ENCODE peak calls at places on chromosomes 4 and X, in ten cellular contexts. One of them, this sample, is unnamed.

GRCh38 chrX:38935561-38935960 is 134.3 kb downstream of the MID1IP1 start:
- DNase-seq in activated T-cell treated with anti-CD3 and anti-CD28 coated beads for 24 hours: no peak
- DNase-seq in iris pigment epithelial cell: no peak
- DNase-seq in fibroblast of mammary gland: no peak
- DNase-seq in fibroblast of pulmonary artery: no peak
- DNase-seq in astrocyte of the spinal cord: no peak
- DNase-seq in lower lobe of right lung: no peak
- DNase-seq in stimulated activated CD4-positive, alpha-beta T cell treated with anti-CD3 and anti-CD28 coated beads, Interleukin-15, amount 100 ng/mL, for 1 hour: no peak
- DNase-seq in heart right ventricle: no peak
- DNase-seq in activated T-helper 2 cell treated with anti-CD3 and anti-CD28 coated beads, Interferon-gamma antibody, Interleukin-2, Interleukin-4, amounts not matched to agents 10 μg/mL and 5 μg/mL and 100 μg/mL, durations not matched to agents 14 hours and 24 hours and 36 hours: no peak
- DNase-seq in this sample: no peak

GRCh38 chr4:8162625-8163024 is 4.0 kb upstream of the ABLIM2 start:
- DNase-seq in heart right ventricle: peak; percentile 0
- DNase-seq in fibroblast of pulmonary artery: no peak
- DNase-seq in activated T-helper 2 cell treated with anti-CD3 and anti-CD28 coated beads, Interferon-gamma antibody, Interleukin-2, Interleukin-4, amounts not matched to agents 10 μg/mL and 5 μg/mL and 100 μg/mL, durations not matched to agents 14 hours and 24 hours and 36 hours: no peak
- DNase-seq in iris pigment epithelial cell: no peak
- DNase-seq in lower lobe of right lung: no peak
- DNase-seq in stimulated activated CD4-positive, alpha-beta T cell treated with anti-CD3 and anti-CD28 coated beads, Interleukin-15, amount 100 ng/mL, for 1 hour: no peak
- DNase-seq in activated T-cell treated with anti-CD3 and anti-CD28 coated beads for 24 hours: no peak
- DNase-seq in astrocyte of the spinal cord: no peak
- DNase-seq in fibroblast of mammary gland: no peak
- DNase-seq in this sample: peak; percentile 44

GRCh38 chr4:88283661-88284377 is 542 bp downstream of the PPM1K start:
- DNase-seq in activated T-cell treated with anti-CD3 and anti-CD28 coated beads for 24 hours: peak; percentile 44
- DNase-seq in astrocyte of the spinal cord: peak; percentile 58
- DNase-seq in stimulated activated CD4-positive, alpha-beta T cell treated with anti-CD3 and anti-CD28 coated beads, Interleukin-15, amount 100 ng/mL, for 1 hour: peak; percentile 39
- DNase-seq in heart right ventricle: peak; percentile 72
- DNase-seq in activated T-helper 2 cell treated with anti-CD3 and anti-CD28 coated beads, Interferon-gamma antibody, Interleukin-2, Interleukin-4, amounts not matched to agents 10 μg/mL and 5 μg/mL and 100 μg/mL, durations not matched to agents 14 hours and 24 hours and 36 hours: peak; percentile 58
- DNase-seq in fibroblast of pulmonary artery: peak; percentile 61
- DNase-seq in lower lobe of right lung: peak; percentile 76
- DNase-seq in iris pigment epithelial cell: peak; percentile 67
- DNase-seq in fibroblast of mammary gland: peak; percentile 54
- DNase-seq in this sample: no peak

GRCh38 chr4:94635172-94635571 is 122.6 kb upstream of the BMPR1B start:
- DNase-seq in activated T-helper 2 cell treated with anti-CD3 and anti-CD28 coated beads, Interferon-gamma antibody, Interleukin-2, Interleukin-4, amounts not matched to agents 10 μg/mL and 5 μg/mL and 100 μg/mL, durations not matched to agents 14 hours and 24 hours and 36 hours: no peak
- DNase-seq in fibroblast of pulmonary artery: peak; percentile 49
- DNase-seq in stimulated activated CD4-positive, alpha-beta T cell treated with anti-CD3 and anti-CD28 coated beads, Interleukin-15, amount 100 ng/mL, for 1 hour: no peak
- DNase-seq in iris pigment epithelial cell: peak; percentile 56
- DNase-seq in fibroblast of mammary gland: peak; percentile 87
- DNase-seq in astrocyte of the spinal cord: no peak
- DNase-seq in activated T-cell treated with anti-CD3 and anti-CD28 coated beads for 24 hours: no peak
- DNase-seq in lower lobe of right lung: no peak
- DNase-seq in heart right ventricle: no peak
- DNase-seq in this sample: peak; percentile 73

GRCh38 chrX:147376601-147377387 is 534.9 kb upstream of the FMR1 start:
- DNase-seq in iris pigment epithelial cell: no peak
- DNase-seq in lower lobe of right lung: peak; percentile 4
- DNase-seq in heart right ventricle: no peak
- DNase-seq in activated T-helper 2 cell treated with anti-CD3 and anti-CD28 coated beads, Interferon-gamma antibody, Interleukin-2, Interleukin-4, amounts not matched to agents 10 μg/mL and 5 μg/mL and 100 μg/mL, durations not matched to agents 14 hours and 24 hours and 36 hours: no peak
- DNase-seq in stimulated activated CD4-positive, alpha-beta T cell treated with anti-CD3 and anti-CD28 coated beads, Interleukin-15, amount 100 ng/mL, for 1 hour: no peak
- DNase-seq in fibroblast of pulmonary artery: no peak
- DNase-seq in fibroblast of mammary gland: no peak
- DNase-seq in astrocyte of the spinal cord: no peak
- DNase-seq in activated T-cell treated with anti-CD3 and anti-CD28 coated beads for 24 hours: no peak
- DNase-seq in this sample: no peak

GRCh38 chr4:145351162-145351561 is 130.5 kb upstream of the SMAD1 start:
- DNase-seq in fibroblast of pulmonary artery: no peak
- DNase-seq in activated T-cell treated with anti-CD3 and anti-CD28 coated beads for 24 hours: no peak
- DNase-seq in activated T-helper 2 cell treated with anti-CD3 and anti-CD28 coated beads, Interferon-gamma antibody, Interleukin-2, Interleukin-4, amounts not matched to agents 10 μg/mL and 5 μg/mL and 100 μg/mL, durations not matched to agents 14 hours and 24 hours and 36 hours: no peak
- DNase-seq in fibroblast of mammary gland: peak; percentile 40
- DNase-seq in heart right ventricle: no peak
- DNase-seq in astrocyte of the spinal cord: no peak
- DNase-seq in stimulated activated CD4-positive, alpha-beta T cell treated with anti-CD3 and anti-CD28 coated beads, Interleukin-15, amount 100 ng/mL, for 1 hour: no peak
- DNase-seq in iris pigment epithelial cell: no peak
- DNase-seq in lower lobe of right lung: no peak
- DNase-seq in this sample: peak; percentile 41

GRCh38 chr4:166882221-166882620 is 352.1 kb downstream of the SPOCK3 start:
- DNase-seq in astrocyte of the spinal cord: no peak
- DNase-seq in lower lobe of right lung: no peak
- DNase-seq in activated T-cell treated with anti-CD3 and anti-CD28 coated beads for 24 hours: no peak
- DNase-seq in fibroblast of mammary gland: no peak
- DNase-seq in stimulated activated CD4-positive, alpha-beta T cell treated with anti-CD3 and anti-CD28 coated beads, Interleukin-15, amount 100 ng/mL, for 1 hour: no peak
- DNase-seq in activated T-helper 2 cell treated with anti-CD3 and anti-CD28 coated beads, Interferon-gamma antibody, Interleukin-2, Interleukin-4, amounts not matched to agents 10 μg/mL and 5 μg/mL and 100 μg/mL, durations not matched to agents 14 hours and 24 hours and 36 hours: no peak
- DNase-seq in fibroblast of pulmonary artery: no peak
- DNase-seq in heart right ventricle: no peak
- DNase-seq in iris pigment epithelial cell: no peak
- DNase-seq in this sample: peak; percentile 92

GRCh38 chr4:67394771-67395310 is 150.5 kb downstream of the CENPC start:
- DNase-seq in fibroblast of mammary gland: no peak
- DNase-seq in activated T-helper 2 cell treated with anti-CD3 and anti-CD28 coated beads, Interferon-gamma antibody, Interleukin-2, Interleukin-4, amounts not matched to agents 10 μg/mL and 5 μg/mL and 100 μg/mL, durations not matched to agents 14 hours and 24 hours and 36 hours: no peak
- DNase-seq in activated T-cell treated with anti-CD3 and anti-CD28 coated beads for 24 hours: no peak
- DNase-seq in astrocyte of the spinal cord: no peak
- DNase-seq in stimulated activated CD4-positive, alpha-beta T cell treated with anti-CD3 and anti-CD28 coated beads, Interleukin-15, amount 100 ng/mL, for 1 hour: no peak
- DNase-seq in heart right ventricle: no peak
- DNase-seq in lower lobe of right lung: no peak
- DNase-seq in iris pigment epithelial cell: no peak
- DNase-seq in fibroblast of pulmonary artery: no peak
- DNase-seq in this sample: no peak

GRCh38 chr4:170775851-170776250 is 686.1 kb upstream of the AADAT start:
- DNase-seq in activated T-cell treated with anti-CD3 and anti-CD28 coated beads for 24 hours: no peak
- DNase-seq in astrocyte of the spinal cord: no peak
- DNase-seq in heart right ventricle: no peak
- DNase-seq in stimulated activated CD4-positive, alpha-beta T cell treated with anti-CD3 and anti-CD28 coated beads, Interleukin-15, amount 100 ng/mL, for 1 hour: no peak
- DNase-seq in lower lobe of right lung: no peak
- DNase-seq in fibroblast of mammary gland: no peak
- DNase-seq in fibroblast of pulmonary artery: no peak
- DNase-seq in activated T-helper 2 cell treated with anti-CD3 and anti-CD28 coated beads, Interferon-gamma antibody, Interleukin-2, Interleukin-4, amounts not matched to agents 10 μg/mL and 5 μg/mL and 100 μg/mL, durations not matched to agents 14 hours and 24 hours and 36 hours: no peak
- DNase-seq in iris pigment epithelial cell: no peak
- DNase-seq in this sample: no peak

GRCh38 chr4:176335421-176335820 is 15.7 kb downstream of the SPCS3 start:
- DNase-seq in iris pigment epithelial cell: peak; percentile 47
- DNase-seq in fibroblast of mammary gland: peak; percentile 55
- DNase-seq in lower lobe of right lung: no peak
- DNase-seq in activated T-cell treated with anti-CD3 and anti-CD28 coated beads for 24 hours: no peak
- DNase-seq in fibroblast of pulmonary artery: peak; percentile 60
- DNase-seq in astrocyte of the spinal cord: no peak
- DNase-seq in stimulated activated CD4-positive, alpha-beta T cell treated with anti-CD3 and anti-CD28 coated beads, Interleukin-15, amount 100 ng/mL, for 1 hour: no peak
- DNase-seq in activated T-helper 2 cell treated with anti-CD3 and anti-CD28 coated beads, Interferon-gamma antibody, Interleukin-2, Interleukin-4, amounts not matched to agents 10 μg/mL and 5 μg/mL and 100 μg/mL, durations not matched to agents 14 hours and 24 hours and 36 hours: no peak
- DNase-seq in heart right ventricle: no peak
- DNase-seq in this sample: peak; percentile 54

GRCh38 chr4:181952478-181952877 is 290.7 kb upstream of the TENM3 start:
- DNase-seq in heart right ventricle: no peak
- DNase-seq in activated T-cell treated with anti-CD3 and anti-CD28 coated beads for 24 hours: no peak
- DNase-seq in lower lobe of right lung: no peak
- DNase-seq in activated T-helper 2 cell treated with anti-CD3 and anti-CD28 coated beads, Interferon-gamma antibody, Interleukin-2, Interleukin-4, amounts not matched to agents 10 μg/mL and 5 μg/mL and 100 μg/mL, durations not matched to agents 14 hours and 24 hours and 36 hours: no peak
- DNase-seq in iris pigment epithelial cell: peak; percentile 95
- DNase-seq in fibroblast of mammary gland: peak; percentile 94
- DNase-seq in stimulated activated CD4-positive, alpha-beta T cell treated with anti-CD3 and anti-CD28 coated beads, Interleukin-15, amount 100 ng/mL, for 1 hour: no peak
- DNase-seq in fibroblast of pulmonary artery: peak; percentile 90
- DNase-seq in astrocyte of the spinal cord: peak; percentile 92
- DNase-seq in this sample: peak; percentile 91

GRCh38 chrX:40479777-40480318 is 100.9 kb upstream of the ATP6AP2 start:
- DNase-seq in fibroblast of mammary gland: peak; percentile 6
- DNase-seq in heart right ventricle: no peak
- DNase-seq in stimulated activated CD4-positive, alpha-beta T cell treated with anti-CD3 and anti-CD28 coated beads, Interleukin-15, amount 100 ng/mL, for 1 hour: no peak
- DNase-seq in astrocyte of the spinal cord: no peak
- DNase-seq in fibroblast of pulmonary artery: no peak
- DNase-seq in iris pigment epithelial cell: no peak
- DNase-seq in lower lobe of right lung: no peak
- DNase-seq in activated T-cell treated with anti-CD3 and anti-CD28 coated beads for 24 hours: no peak
- DNase-seq in activated T-helper 2 cell treated with anti-CD3 and anti-CD28 coated beads, Interferon-gamma antibody, Interleukin-2, Interleukin-4, amounts not matched to agents 10 μg/mL and 5 μg/mL and 100 μg/mL, durations not matched to agents 14 hours and 24 hours and 36 hours: no peak
- DNase-seq in this sample: no peak

GRCh38 chrX:30748337-30748960 is 95.2 kb downstream of the GK start:
- DNase-seq in iris pigment epithelial cell: no peak
- DNase-seq in fibroblast of pulmonary artery: no peak
- DNase-seq in astrocyte of the spinal cord: no peak
- DNase-seq in activated T-helper 2 cell treated with anti-CD3 and anti-CD28 coated beads, Interferon-gamma antibody, Interleukin-2, Interleukin-4, amounts not matched to agents 10 μg/mL and 5 μg/mL and 100 μg/mL, durations not matched to agents 14 hours and 24 hours and 36 hours: no peak
- DNase-seq in heart right ventricle: no peak
- DNase-seq in lower lobe of right lung: no peak
- DNase-seq in fibroblast of mammary gland: no peak
- DNase-seq in stimulated activated CD4-positive, alpha-beta T cell treated with anti-CD3 and anti-CD28 coated beads, Interleukin-15, amount 100 ng/mL, for 1 hour: no peak
- DNase-seq in activated T-cell treated with anti-CD3 and anti-CD28 coated beads for 24 hours: no peak
- DNase-seq in this sample: no peak

This sample was measured in bronchial epithelial cell.